ENCODE peak calls at places on chromosomes 16 and 17, in four cellular contexts. One of them, this sample, is unnamed.

GRCh38 chr16:29804455-29805231 is 1.7 kb upstream of the MAZ start:
- DNase-seq in heart left ventricle: peak; percentile 87
- DNase-seq in suprapubic skin: peak; percentile 69
- DNase-seq in CD8-positive, alpha-beta T cell: no peak
- DNase-seq in this sample: peak; percentile 49

GRCh38 chr16:12184419-12184831 is 207.9 kb downstream of the SNX29 start:
- DNase-seq in suprapubic skin: no peak
- DNase-seq in heart left ventricle: no peak
- DNase-seq in CD8-positive, alpha-beta T cell: no peak
- DNase-seq in this sample: no peak

GRCh38 chr16:1775846-1776671 is 3.1 kb upstream of the MRPS34 start:
- DNase-seq in heart left ventricle: no peak
- DNase-seq in suprapubic skin: no peak
- DNase-seq in CD8-positive, alpha-beta T cell: no peak
- DNase-seq in this sample: peak; percentile 27

GRCh38 chr17:82399601-82400101 is 18.5 kb upstream of the HEXD start:
- DNase-seq in CD8-positive, alpha-beta T cell: no peak
- DNase-seq in heart left ventricle: peak; percentile 36
- DNase-seq in suprapubic skin: no peak
- DNase-seq in this sample: peak; percentile 63

GRCh38 chr17:82310877-82311276 is 6.5 kb downstream of the CD7 start:
- DNase-seq in CD8-positive, alpha-beta T cell: no peak
- DNase-seq in suprapubic skin: no peak
- DNase-seq in heart left ventricle: no peak
- DNase-seq in this sample: no peak

GRCh38 chr17:49969134-49969759 is at the start of gene DLX4:
- DNase-seq in heart left ventricle: no peak
- DNase-seq in suprapubic skin: no peak
- DNase-seq in CD8-positive, alpha-beta T cell: no peak
- DNase-seq in this sample: no peak

GRCh38 chr17:28871056-28871579 is 16.3 kb downstream of the ERAL1 start:
- DNase-seq in CD8-positive, alpha-beta T cell: peak; percentile 30
- DNase-seq in heart left ventricle: no peak
- DNase-seq in suprapubic skin: no peak
- DNase-seq in this sample: no peak

GRCh38 chr17:74605361-74605760 is 13.3 kb upstream of the CD300LD start:
- DNase-seq in heart left ventricle: peak; percentile 61
- DNase-seq in suprapubic skin: peak; percentile 77
- DNase-seq in CD8-positive, alpha-beta T cell: no peak
- DNase-seq in this sample: peak; percentile 60

GRCh38 chr16:30948087-30948955 is 547 bp upstream of the ORAI3 start:
- DNase-seq in CD8-positive, alpha-beta T cell: no peak
- DNase-seq in heart left ventricle: peak; percentile 87
- DNase-seq in suprapubic skin: peak; percentile 94
- DNase-seq in this sample: peak; percentile 91

GRCh38 chr17:29291163-29291752 is 2.7 kb downstream of the NUFIP2 start:
- DNase-seq in heart left ventricle: no peak
- DNase-seq in suprapubic skin: no peak
- DNase-seq in CD8-positive, alpha-beta T cell: no peak
- DNase-seq in this sample: no peak

GRCh38 chr17:4005296-4006164 is 41.3 kb upstream of the ATP2A3 start:
- DNase-seq in heart left ventricle: no peak
- DNase-seq in suprapubic skin: no peak
- DNase-seq in CD8-positive, alpha-beta T cell: no peak
- DNase-seq in this sample: no peak

GRCh38 chr16:11726008-11726407 is 16.6 kb downstream of the TXNDC11 start:
- DNase-seq in CD8-positive, alpha-beta T cell: no peak
- DNase-seq in suprapubic skin: no peak
- DNase-seq in heart left ventricle: no peak
- DNase-seq in this sample: no peak

GRCh38 chr17:18028684-18029540 is 10.1 kb downstream of the ATPAF2 start:
- DNase-seq in suprapubic skin: no peak
- DNase-seq in heart left ventricle: no peak
- DNase-seq in CD8-positive, alpha-beta T cell: no peak
- DNase-seq in this sample: peak; percentile 37

GRCh38 chr17:1649844-1650409 is at the start of gene RILP:
- DNase-seq in CD8-positive, alpha-beta T cell: no peak
- DNase-seq in heart left ventricle: peak; percentile 94
- DNase-seq in suprapubic skin: peak; percentile 90
- DNase-seq in this sample: no peak

GRCh38 chr16:58096249-58096648 is 32.9 kb downstream of the CFAP20 start:
- DNase-seq in CD8-positive, alpha-beta T cell: no peak
- DNase-seq in suprapubic skin: no peak
- DNase-seq in heart left ventricle: no peak
- DNase-seq in this sample: no peak

GRCh38 chr16:84836234-84836647 is 16.5 kb downstream of the CRISPLD2 start:
- DNase-seq in heart left ventricle: peak; percentile 88
- DNase-seq in suprapubic skin: no peak
- DNase-seq in CD8-positive, alpha-beta T cell: no peak
- DNase-seq in this sample: no peak

GRCh38 chr17:4101127-4101798 is 41.6 kb downstream of the ZZEF1 start:
- DNase-seq in CD8-positive, alpha-beta T cell: no peak
- DNase-seq in suprapubic skin: no peak
- DNase-seq in heart left ventricle: no peak
- DNase-seq in this sample: no peak

GRCh38 chr17:4899341-4900230 is at the start of gene C17orf107:
- DNase-seq in CD8-positive, alpha-beta T cell: peak; percentile 82
- DNase-seq in suprapubic skin: peak; percentile 94
- DNase-seq in heart left ventricle: peak; percentile 82
- DNase-seq in this sample: no peak

GRCh38 chr17:13337864-13338371 is 263.8 kb downstream of the HS3ST3A1 start:
- DNase-seq in CD8-positive, alpha-beta T cell: no peak
- DNase-seq in heart left ventricle: peak; percentile 23
- DNase-seq in suprapubic skin: no peak
- DNase-seq in this sample: peak; percentile 27

GRCh38 chr17:83057793-83058477 is 21.5 kb upstream of the METRNL start:
- DNase-seq in CD8-positive, alpha-beta T cell: no peak
- DNase-seq in heart left ventricle: peak; percentile 89
- DNase-seq in suprapubic skin: no peak
- DNase-seq in this sample: no peak

GRCh38 chr17:75069783-75070182 is 18.0 kb upstream of the SLC16A5 start:
- DNase-seq in heart left ventricle: no peak
- DNase-seq in CD8-positive, alpha-beta T cell: no peak
- DNase-seq in suprapubic skin: no peak
- DNase-seq in this sample: no peak

GRCh38 chr17:21239680-21240374 is 13.4 kb downstream of the NATD1 start:
- DNase-seq in heart left ventricle: no peak
- DNase-seq in CD8-positive, alpha-beta T cell: no peak
- DNase-seq in suprapubic skin: no peak
- DNase-seq in this sample: no peak

GRCh38 chr17:36504156-36504545 is 17.7 kb downstream of the ZNHIT3 start:
- DNase-seq in suprapubic skin: peak; percentile 2
- DNase-seq in CD8-positive, alpha-beta T cell: no peak
- DNase-seq in heart left ventricle: no peak
- DNase-seq in this sample: no peak

GRCh38 chr16:1530883-1531637 is 2.4 kb upstream of the TMEM204 start:
- DNase-seq in CD8-positive, alpha-beta T cell: no peak
- DNase-seq in heart left ventricle: peak; percentile 84
- DNase-seq in suprapubic skin: peak; percentile 86
- DNase-seq in this sample: peak; percentile 85

GRCh38 chr16:27317320-27317719 is 3.5 kb downstream of the IL4R start:
- DNase-seq in suprapubic skin: peak; percentile 54
- DNase-seq in heart left ventricle: no peak
- DNase-seq in CD8-positive, alpha-beta T cell: no peak
- DNase-seq in this sample: no peak

GRCh38 chr17:38460716-38461650 is 32.7 kb downstream of the ARHGAP23 start:
- DNase-seq in CD8-positive, alpha-beta T cell: no peak
- DNase-seq in heart left ventricle: no peak
- DNase-seq in suprapubic skin: no peak
- DNase-seq in this sample: no peak

GRCh38 chr17:82882715-82883446 is 43.1 kb upstream of the ZNF750 start:
- DNase-seq in CD8-positive, alpha-beta T cell: peak; percentile 68
- DNase-seq in suprapubic skin: no peak
- DNase-seq in heart left ventricle: peak; percentile 36
- DNase-seq in this sample: no peak

GRCh38 chr16:11681977-11682654 is 13.9 kb downstream of the SNN start:
- DNase-seq in CD8-positive, alpha-beta T cell: no peak
- DNase-seq in suprapubic skin: peak; percentile 43
- DNase-seq in heart left ventricle: no peak
- DNase-seq in this sample: no peak

GRCh38 chr17:79968116-79968515 is 67.6 kb downstream of the TBC1D16 start:
- DNase-seq in suprapubic skin: no peak
- DNase-seq in heart left ventricle: no peak
- DNase-seq in CD8-positive, alpha-beta T cell: no peak
- DNase-seq in this sample: no peak

GRCh38 chr16:1619976-1620375 is 7.8 kb downstream of the CRAMP1 start:
- DNase-seq in CD8-positive, alpha-beta T cell: no peak
- DNase-seq in suprapubic skin: no peak
- DNase-seq in heart left ventricle: no peak
- DNase-seq in this sample: no peak

GRCh38 chr16:73024571-73025105 is 23.3 kb downstream of the ZFHX3 start:
- DNase-seq in heart left ventricle: no peak
- DNase-seq in CD8-positive, alpha-beta T cell: no peak
- DNase-seq in suprapubic skin: no peak
- DNase-seq in this sample: no peak

GRCh38 chr17:21295036-21295952 is 10.8 kb downstream of the MAP2K3 start:
- DNase-seq in heart left ventricle: peak; percentile 89
- DNase-seq in suprapubic skin: no peak
- DNase-seq in CD8-positive, alpha-beta T cell: no peak
- DNase-seq in this sample: peak; percentile 62

GRCh38 chr16:65672960-65673359 is 551.1 kb upstream of the CDH11 start:
- DNase-seq in suprapubic skin: no peak
- DNase-seq in heart left ventricle: no peak
- DNase-seq in CD8-positive, alpha-beta T cell: no peak
- DNase-seq in this sample: no peak

GRCh38 chr16:4936991-4937781 is at the start of gene PPL:
- DNase-seq in CD8-positive, alpha-beta T cell: no peak
- DNase-seq in heart left ventricle: peak; percentile 82
- DNase-seq in suprapubic skin: no peak
- DNase-seq in this sample: no peak

GRCh38 chr17:64443086-64443760 is 5.7 kb upstream of the MILR1 start:
- DNase-seq in suprapubic skin: no peak
- DNase-seq in heart left ventricle: no peak
- DNase-seq in CD8-positive, alpha-beta T cell: no peak
- DNase-seq in this sample: no peak

GRCh38 chr16:29862383-29862883 is 593 bp downstream of the CDIPT start:
- DNase-seq in suprapubic skin: no peak
- DNase-seq in heart left ventricle: peak; percentile 46
- DNase-seq in CD8-positive, alpha-beta T cell: no peak
- DNase-seq in this sample: no peak

GRCh38 chr17:75778861-75779249 is 5.8 kb upstream of the UNK start:
- DNase-seq in suprapubic skin: no peak
- DNase-seq in CD8-positive, alpha-beta T cell: no peak
- DNase-seq in heart left ventricle: no peak
- DNase-seq in this sample: no peak

GRCh38 chr16:71205482-71206131 is 24.9 kb downstream of the HYDIN start:
- DNase-seq in CD8-positive, alpha-beta T cell: no peak
- DNase-seq in suprapubic skin: no peak
- DNase-seq in heart left ventricle: peak; percentile 50
- DNase-seq in this sample: no peak

DNA sequence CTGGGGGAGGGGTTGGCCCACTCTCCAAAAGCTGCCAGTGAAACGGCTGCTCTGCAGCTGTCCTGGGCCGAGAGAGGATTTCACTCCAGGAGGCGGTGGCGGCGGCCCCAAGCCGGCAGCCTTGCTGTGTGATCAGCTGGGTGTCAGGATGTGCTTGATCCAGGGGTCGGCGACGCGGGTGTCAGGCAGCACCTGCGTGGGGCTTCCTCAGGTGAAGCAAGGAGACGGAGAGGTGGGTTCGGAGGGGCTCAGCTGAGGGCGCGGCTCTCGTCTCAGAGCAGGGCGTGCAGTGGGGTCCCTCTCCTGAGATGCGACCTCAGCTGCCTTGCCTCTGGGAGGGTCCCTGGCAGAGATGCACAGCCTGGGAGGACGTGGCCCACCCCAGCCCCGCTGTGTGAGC is 6.9 kb downstream of the CBFA2T3 start:
- DNase-seq in CD8-positive, alpha-beta T cell: no peak
- DNase-seq in heart left ventricle: no peak
- DNase-seq in suprapubic skin: no peak
- DNase-seq in this sample: no peak
- H3K4me3 ChIP-seq in CD8-positive, alpha-beta T cell: no peak overlapping the region
- H3K4me3 ChIP-seq in heart left ventricle: no peak overlapping the region
- H3K4me3 ChIP-seq in suprapubic skin: no peak overlapping the region
- H3K4me3 ChIP-seq in this sample: no peak overlapping the region

GRCh38 chr17:7259555-7259889 is 2.8 kb downstream of the CLDN7 start:
- DNase-seq in CD8-positive, alpha-beta T cell: no peak
- DNase-seq in suprapubic skin: no peak
- DNase-seq in heart left ventricle: no peak
- DNase-seq in this sample: no peak

GRCh38 chr17:7261377-7262191 is 694 bp downstream of the CLDN7 start:
- DNase-seq in suprapubic skin: no peak
- DNase-seq in heart left ventricle: no peak
- DNase-seq in CD8-positive, alpha-beta T cell: no peak
- DNase-seq in this sample: no peak

GRCh38 chr17:7262192-7263070 is at the start of gene CLDN7:
- DNase-seq in CD8-positive, alpha-beta T cell: no peak
- DNase-seq in heart left ventricle: no peak
- DNase-seq in suprapubic skin: no peak
- DNase-seq in this sample: no peak

GRCh38 chr17:7260151-7260550 is 2.1 kb downstream of the CLDN7 start:
- DNase-seq in suprapubic skin: no peak
- DNase-seq in CD8-positive, alpha-beta T cell: no peak
- DNase-seq in heart left ventricle: no peak
- DNase-seq in this sample: no peak

DNA sequence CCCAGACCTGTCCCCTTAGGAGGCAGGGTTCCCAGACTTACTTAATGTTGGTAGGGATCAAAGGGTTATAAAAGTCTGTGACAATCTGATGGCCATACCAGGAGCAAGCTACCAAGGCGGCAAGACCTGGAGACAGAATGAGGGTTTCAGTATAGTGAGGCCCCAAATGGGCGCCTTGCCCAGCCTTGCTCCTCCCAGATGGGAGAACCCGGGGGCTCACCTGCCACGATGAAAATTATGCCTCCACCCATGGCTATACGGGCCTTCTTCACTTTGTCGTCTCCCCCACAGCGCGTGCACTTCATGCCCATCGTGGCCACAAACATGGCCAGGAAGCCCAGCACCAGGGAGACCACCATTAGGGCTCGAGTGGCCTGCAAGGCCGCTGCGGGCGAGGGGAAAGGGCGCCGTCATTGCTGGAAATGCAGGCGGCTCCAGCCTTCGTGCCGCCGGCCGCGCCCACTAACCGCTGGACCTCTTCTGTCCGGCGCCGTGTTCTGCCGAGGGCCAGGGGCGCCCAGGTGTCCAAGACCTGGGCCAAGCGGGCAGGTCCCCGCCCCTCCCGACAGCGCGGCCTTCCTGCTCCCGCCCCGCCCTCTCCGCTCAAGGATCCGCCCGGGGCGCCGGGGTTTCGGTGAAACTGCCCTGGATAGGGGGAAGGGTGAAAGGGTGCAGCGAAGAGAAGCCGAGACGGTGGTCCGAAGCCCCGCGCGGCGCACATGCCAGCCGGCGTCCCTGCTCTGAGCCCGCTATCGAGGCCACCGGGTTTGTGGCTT is 1.5 kb downstream of the CLDN7 start:
- DNase-seq in suprapubic skin: no peak
- DNase-seq in CD8-positive, alpha-beta T cell: no peak
- DNase-seq in heart left ventricle: peak; percentile 43
- DNase-seq in this sample: peak; percentile 22
- H3K4me3 ChIP-seq in suprapubic skin: peak overlapping the region; percentile 52
- H3K4me3 ChIP-seq in CD8-positive, alpha-beta T cell: peak overlapping the region; percentile 61
- H3K4me3 ChIP-seq in heart left ventricle: peak overlapping the region; percentile 42
- H3K4me3 ChIP-seq in this sample: peak overlapping the region; percentile 46

GRCh38 chr17:65556014-65556909 is 5.2 kb downstream of the AXIN2 start:
- DNase-seq in heart left ventricle: peak; percentile 85
- DNase-seq in suprapubic skin: peak; percentile 93
- DNase-seq in CD8-positive, alpha-beta T cell: peak; percentile 86
- DNase-seq in this sample: peak; percentile 85
- H3K4me3 ChIP-seq in heart left ventricle: no peak overlapping the region
- H3K4me3 ChIP-seq in suprapubic skin: no peak overlapping the region
- H3K4me3 ChIP-seq in CD8-positive, alpha-beta T cell: peak overlapping the region; percentile 31
- H3K4me3 ChIP-seq in this sample: no peak overlapping the region

GRCh38 chr17:48593126-48593829 is at the start of gene HOXB5:
- DNase-seq in suprapubic skin: no peak
- DNase-seq in heart left ventricle: no peak
- DNase-seq in CD8-positive, alpha-beta T cell: no peak
- DNase-seq in this sample: no peak
- H3K4me3 ChIP-seq in suprapubic skin: peak within 1 kb of the TSS; percentile 43
- H3K4me3 ChIP-seq in heart left ventricle: peak within 1 kb of the TSS; percentile 4
- H3K4me3 ChIP-seq in CD8-positive, alpha-beta T cell: peak within 1 kb of the TSS; percentile 50
- H3K4me3 ChIP-seq in this sample: no peak within 1 kb of the TSS